ENCODE peak calls at places on chromosomes 4 and X, in five cellular contexts. H, U, B, V and F are unnamed samples.

GRCh38 chr4:60913646-60914045 is 286.5 kb upstream of the ADGRL3 start:
- DNase-seq in B (no peak), V (no peak), H (no peak), U (no peak), F (no peak)

GRCh38 chr4:10089346-10089745 is 27.3 kb downstream of the WDR1 start:
- DNase-seq in V (peak), U (no peak), H (peak), B (no peak), F (peak)

GRCh38 chr4:155807021-155807420 is 48.2 kb downstream of the GUCY1B1 start:
- DNase-seq in U (no peak), V (no peak), H (no peak), B (no peak), F (no peak)

GRCh38 chr4:1589098-1589497 is 95.0 kb downstream of the FAM53A start:
- DNase-seq in U (no peak), H (no peak), B (no peak), V (no peak), F (no peak)

GRCh38 chr4:1567808-1568581 is 116.1 kb downstream of the FAM53A start:
- DNase-seq in V (no peak), U (peak), B (no peak), H (no peak), F (peak)

GRCh38 chrX:55778322-55778721 is 60.8 kb downstream of the RRAGB start:
- DNase-seq in V (no peak), U (no peak), B (no peak), H (no peak), F (no peak)

GRCh38 chr4:69092190-69092589 is 4.1 kb upstream of the UGT2B7 start:
- DNase-seq in U (no peak), H (no peak), V (no peak), B (no peak), F (no peak)

GRCh38 chr4:176780995-176781738 is 11.6 kb downstream of the VEGFC start:
- DNase-seq in U (no peak), V (no peak), B (no peak), H (peak), F (no peak)

GRCh38 chrX:65679071-65679540 is 11.7 kb downstream of the MSN start:
- DNase-seq in U (no peak), V (no peak), H (peak), B (no peak), F (no peak)

GRCh38 chr4:140497776-140498636 is at the start of gene MGAT4D:
- DNase-seq in U (no peak), V (no peak), H (no peak), B (no peak), F (peak)

GRCh38 chrX:132258509-132258908 is 39.3 kb upstream of the RAP2C start:
- DNase-seq in U (no peak), V (no peak), H (no peak), B (no peak), F (no peak)

GRCh38 chrX:103503163-103503852 is 16.0 kb downstream of the RAB40A start:
- DNase-seq in U (no peak), H (no peak), V (no peak), B (no peak), F (peak)

GRCh38 chr4:99885063-99885664 is 9.1 kb downstream of the LAMTOR3 start:
- DNase-seq in H (peak), B (no peak), V (peak), U (peak), F (peak)

GRCh38 chr4:95304898-95305297 is 243.9 kb downstream of the UNC5C start:
- DNase-seq in B (no peak), U (no peak), V (no peak), H (peak), F (peak)

GRCh38 chrX:140425712-140426395 is 79.0 kb downstream of the SOX3 start:
- DNase-seq in B (no peak), U (no peak), V (no peak), H (no peak), F (peak)

GRCh38 chrX:41441934-41442823 is 5.0 kb upstream of the NYX start:
- DNase-seq in B (peak), U (peak), V (peak), H (peak), F (peak)

GRCh38 chrX:53284684-53285447 is 3.5 kb upstream of the IQSEC2 start:
- DNase-seq in B (peak), U (peak), V (peak), H (peak), F (peak)

GRCh38 chr4:85783483-85783882 is 308.5 kb downstream of the ARHGAP24 start:
- DNase-seq in V (no peak), U (no peak), B (no peak), H (no peak), F (no peak)

GRCh38 chr4:179867300-179867878 is 2375.8 kb upstream of the TENM3 start:
- DNase-seq in H (peak), V (peak), U (peak), B (peak), F (peak)

GRCh38 chrX:106263817-106264216 is 95.7 kb downstream of the PWWP3B start:
- DNase-seq in B (no peak), U (no peak), H (no peak), V (no peak), F (no peak)

GRCh38 chr4:162497564-162498167 is 333.9 kb upstream of the FSTL5 start:
- DNase-seq in H (peak), V (peak), U (peak), B (no peak), F (peak)

GRCh38 chr4:626201-627091 is 1.1 kb downstream of the PDE6B start:
- DNase-seq in B (no peak), V (no peak), U (no peak), H (no peak), F (no peak)

GRCh38 chrX:23764585-23764984 is 18.4 kb upstream of the SAT1 start:
- DNase-seq in H (no peak), B (no peak), V (no peak), U (no peak), F (no peak)

GRCh38 chr4:673349-674091 is 556 bp downstream of the ATP5ME start:
- DNase-seq in H (no peak), V (peak), U (no peak), B (no peak), F (peak)

GRCh38 chrX:86604620-86605019 is 456.4 kb downstream of the DACH2 start:
- DNase-seq in H (no peak), V (no peak), U (no peak), B (no peak), F (no peak)

GRCh38 chrX:154710309-154710708 is 40.6 kb downstream of the GAB3 start:
- DNase-seq in U (peak), V (no peak), H (no peak), B (no peak), F (peak)

GRCh38 chr4:94430416-94430815 is 21.3 kb upstream of the PDLIM5 start:
- DNase-seq in U (no peak), H (no peak), B (no peak), V (no peak), F (no peak)

GRCh38 chr4:169159614-169160013 is 111.1 kb downstream of the SH3RF1 start:
- DNase-seq in B (no peak), V (no peak), U (no peak), H (no peak), F (no peak)

GRCh38 chr4:172786039-172786792 is 382.4 kb upstream of the GALNT7 start:
- DNase-seq in U (no peak), V (no peak), B (no peak), H (no peak), F (no peak)

GRCh38 chr4:929096-929765 is 2.9 kb downstream of the GAK start:
- DNase-seq in V (no peak), B (no peak), H (no peak), U (no peak), F (no peak)

GRCh38 chr4:153781280-153781679 is 7.6 kb downstream of the SFRP2 start:
- DNase-seq in H (no peak), B (no peak), U (no peak), V (no peak), F (peak)

GRCh38 chr4:76301068-76301774 is 5.3 kb upstream of the STBD1 start:
- DNase-seq in V (peak), B (peak), U (peak), H (peak), F (no peak)

GRCh38 chr4:23920716-23921446 is 31.0 kb upstream of the PPARGC1A start:
- DNase-seq in B (no peak), U (no peak), H (no peak), V (no peak), F (no peak)
- TF ChIP-seq JUNB in B (no peak), U (no peak), H (no peak), V (no peak), F (no peak)

DNA sequence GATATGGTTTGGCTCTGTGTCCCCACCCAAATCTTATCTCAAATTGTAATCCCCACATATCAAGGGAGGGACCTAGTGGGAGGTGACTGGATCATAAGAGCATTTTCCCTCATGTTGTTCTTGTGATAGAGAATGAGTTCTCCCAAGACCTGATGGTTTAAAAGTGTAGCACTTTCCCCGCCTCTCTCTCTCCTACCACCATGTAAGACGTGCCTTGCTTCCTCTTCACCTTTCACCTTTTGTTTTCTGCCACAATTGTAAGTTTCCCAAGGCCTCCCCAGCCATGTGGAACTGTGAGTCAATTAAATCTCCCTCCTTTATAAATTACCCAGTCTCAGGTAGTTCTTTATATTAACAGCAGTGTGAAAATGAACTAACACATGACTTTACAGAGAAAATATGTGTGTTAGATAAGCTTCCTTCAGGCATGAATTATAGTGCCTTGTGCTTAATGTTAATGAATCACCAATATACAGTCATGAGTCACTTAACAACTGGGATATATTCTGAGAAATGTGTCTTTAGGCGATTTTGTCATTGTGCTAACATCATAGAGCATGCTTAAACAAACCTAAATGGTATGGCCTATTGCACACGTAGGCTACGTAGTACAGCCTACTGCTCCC is 37.9 kb downstream of the PDGFC start:
- DNase-seq in U (no peak), B (no peak), V (peak), H (peak), F (no peak)
- TF ChIP-seq JUNB in U (no peak), B (no peak), V (no peak), H (peak), F (no peak)

GRCh38 chr4:186757696-186758330 is 34.2 kb upstream of the FAT1 start:
- DNase-seq in B (no peak), H (no peak), V (no peak), U (no peak), F (no peak)
- TF ChIP-seq JUNB in B (no peak), H (no peak), V (no peak), U (no peak), F (no peak)

DNA sequence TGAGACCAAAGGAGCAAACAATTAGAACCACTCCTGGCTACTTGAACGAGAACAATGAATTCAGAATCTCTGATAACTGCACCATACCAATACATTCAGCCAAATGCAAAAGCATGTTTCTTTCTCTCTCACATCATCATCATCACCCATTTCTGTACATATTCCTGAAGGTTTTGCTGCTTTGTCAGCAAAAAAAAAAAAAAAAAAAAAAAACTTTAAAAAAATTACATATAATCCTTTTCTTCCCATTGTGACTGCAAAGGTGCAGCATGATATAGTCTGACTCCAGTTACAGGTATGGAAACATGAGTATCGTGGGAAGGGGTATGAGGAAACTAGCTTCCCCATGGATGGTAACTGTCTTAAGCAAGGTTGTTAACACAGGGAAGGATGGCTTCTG is 35.6 kb downstream of the FBXW7 start:
- DNase-seq in B (no peak), H (no peak), U (no peak), V (no peak), F (no peak)
- TF ChIP-seq JUNB in B (no peak), H (no peak), U (no peak), V (no peak), F (no peak)

DNA sequence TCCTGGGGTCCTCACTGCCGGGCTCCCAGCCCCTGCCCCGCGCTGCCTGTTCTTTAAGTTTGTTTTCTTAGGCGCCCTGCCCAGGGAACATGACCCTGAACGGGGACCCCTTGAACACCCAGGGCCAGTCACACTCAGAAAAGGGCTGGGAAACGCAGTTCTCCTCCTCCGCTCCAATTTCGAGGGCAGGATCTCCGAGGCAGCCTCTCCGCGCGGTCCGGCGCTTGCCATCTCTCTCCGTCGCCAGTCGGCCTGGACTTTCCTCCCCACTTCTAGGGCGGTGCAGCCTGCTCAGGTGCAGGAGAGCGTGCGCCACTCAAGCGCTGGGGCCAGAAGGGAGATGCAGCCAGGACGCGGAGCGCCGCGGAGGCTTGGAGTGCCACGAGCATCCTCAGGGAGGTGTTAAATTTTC is 9.9 kb downstream of the PRDM8 start:
- DNase-seq in V (no peak), B (no peak), U (no peak), H (no peak), F (peak)
- TF ChIP-seq JUNB in V (no peak), B (no peak), U (no peak), H (no peak), F (no peak)

DNA sequence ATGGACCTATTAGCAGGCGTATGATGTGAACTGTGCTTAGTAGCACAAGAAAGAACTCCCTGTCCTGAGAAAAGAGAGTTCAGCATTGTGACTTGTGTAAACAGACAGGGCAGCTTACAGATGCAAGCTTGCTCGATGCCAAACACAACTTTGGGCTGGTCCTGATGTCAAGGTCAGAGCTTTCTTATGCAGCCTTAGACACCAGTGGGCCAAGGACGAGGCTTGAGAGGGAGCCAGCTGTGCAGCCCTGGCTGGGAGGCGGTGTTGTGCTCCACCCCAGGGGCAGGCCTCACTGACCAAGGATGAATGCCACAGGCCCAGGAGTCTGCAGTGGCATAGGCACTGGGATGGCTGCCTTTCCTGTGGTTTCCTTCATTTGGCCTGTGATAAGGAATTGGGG is 35.4 kb downstream of the JADE1 start:
- DNase-seq in U (no peak), B (no peak), H (no peak), V (peak), F (no peak)
- TF ChIP-seq JUNB in U (no peak), B (no peak), H (no peak), V (no peak), F (no peak)

DNA sequence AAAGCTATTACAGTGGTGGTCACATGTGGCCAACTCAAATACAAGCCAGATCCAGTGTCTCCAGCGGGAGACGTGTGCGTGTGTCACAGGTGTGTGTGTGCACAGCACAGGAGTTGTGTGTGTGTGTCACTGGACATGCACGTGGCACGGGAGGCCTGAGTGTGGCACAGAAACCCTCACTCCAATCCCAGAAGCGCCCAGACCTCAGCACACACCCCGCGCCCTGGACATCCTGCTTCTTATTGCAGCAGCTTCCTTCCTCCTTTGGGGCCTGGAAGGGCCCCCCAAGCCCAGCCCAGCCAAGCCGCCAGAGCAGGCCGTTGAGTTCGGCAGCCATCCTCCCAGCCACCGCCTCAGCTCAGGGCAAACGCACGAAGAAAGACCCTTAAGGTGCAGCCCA is 37.9 kb downstream of the ACOX3 start:
- DNase-seq in H (no peak), B (no peak), U (no peak), V (no peak), F (no peak)
- TF ChIP-seq JUNB in H (no peak), B (no peak), U (no peak), V (no peak), F (no peak)

GRCh38 chr4:133156096-133156495 is 7.0 kb downstream of the PCDH10 start:
- DNase-seq in U (no peak), H (no peak), V (no peak), B (no peak), F (no peak)
- TF ChIP-seq JUNB in U (no peak), H (no peak), V (no peak), B (no peak), F (no peak)

GRCh38 chr4:87073570-87074470 is 139.0 kb downstream of the AFF1 start:
- DNase-seq in V (no peak), B (peak), H (no peak), U (no peak), F (no peak)

GRCh38 chr4:87068591-87069021 is 133.8 kb downstream of the AFF1 start:
- DNase-seq in V (no peak), U (no peak), B (no peak), H (no peak), F (no peak)

GRCh38 chr4:87069037-87069742 is 134.4 kb downstream of the AFF1 start:
- DNase-seq in H (no peak), U (no peak), V (no peak), B (no peak), F (no peak)

GRCh38 chr4:87073187-87073569 is 138.4 kb downstream of the AFF1 start:
- DNase-seq in U (no peak), V (peak), B (peak), H (no peak), F (no peak)

DNA sequence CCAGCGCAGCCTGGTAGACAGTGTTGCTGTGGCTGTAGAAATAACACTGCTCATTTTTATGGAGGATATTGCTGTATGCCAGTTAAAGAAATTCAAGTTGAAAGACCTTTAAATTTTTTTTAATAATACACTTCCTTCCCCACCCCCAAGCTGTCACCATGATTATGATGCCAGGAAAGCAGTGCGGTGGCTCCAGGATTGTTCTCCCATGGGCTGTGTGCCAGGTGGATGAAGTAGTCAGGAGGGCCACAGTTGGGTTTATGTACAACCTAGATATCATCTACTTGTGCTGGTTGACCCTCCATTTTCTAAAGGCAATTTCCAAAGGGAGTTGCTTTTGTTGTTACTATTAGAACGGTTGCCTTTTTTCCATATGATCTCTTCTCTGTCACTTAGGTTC is 136.6 kb downstream of the AFF1 start:
- DNase-seq in V (no peak), H (no peak), U (no peak), B (no peak), F (no peak)
- TF ChIP-seq JUNB in V (no peak), H (no peak), U (no peak), B (no peak), F (no peak)